ENCODE peak calls at places on chromosome 19, in six cellular contexts. U is HepG2, Y is HEK293T, B is A549, Z is GM12878, S is K562. G is an unnamed sample.

GRCh38 chr19:49579947-49580263 is 451 bp downstream of the NOSIP start:
- DNase-seq in B (no peak), Y (no peak), U (no peak), Z (no peak), S (no peak), G (no peak)

GRCh38 chr19:4103073-4103418 is 20.9 kb downstream of the MAP2K2 start:
- DNase-seq in Z (no peak), B (no peak), U (no peak), S (no peak), Y (no peak), G (no peak)

GRCh38 chr19:29741226-29741625 is 26.2 kb upstream of the C19orf12 start:
- DNase-seq in S (no peak), Y (no peak), Z (no peak), U (no peak), B (no peak), G (no peak)

GRCh38 chr19:3403489-3404323 is 37.3 kb downstream of the NFIC start:
- DNase-seq in S (peak), U (peak), Z (no peak), Y (no peak), B (no peak), G (peak)

GRCh38 chr19:20969498-20969897 is 46.4 kb downstream of the ZNF85 start:
- DNase-seq in Y (no peak), B (no peak), Z (no peak), U (peak), S (no peak), G (no peak)

GRCh38 chr19:31648347-31648746 is 299.1 kb upstream of the TSHZ3 start:
- DNase-seq in S (peak), B (no peak), U (no peak), Z (no peak), Y (no peak), G (peak)

GRCh38 chr19:38183227-38183914 is 40.7 kb downstream of the DPF1 start:
- DNase-seq in U (no peak), Y (no peak), B (no peak), S (peak), Z (no peak), G (no peak)

GRCh38 chr19:49020931-49021895 is 2.9 kb downstream of the CGB3 start:
- DNase-seq in S (peak), Z (no peak), Y (no peak), B (no peak), U (peak), G (peak)

GRCh38 chr19:44747739-44748425 is 626 bp upstream of the BCL3 start:
- DNase-seq in U (peak), Z (no peak), S (no peak), B (peak), Y (peak), G (peak)

GRCh38 chr19:46296722-46297431 is at the start of gene HIF3A:
- DNase-seq in Z (no peak), B (no peak), Y (no peak), U (no peak), S (peak), G (no peak)

GRCh38 chr19:35755550-35756371 is 1.1 kb downstream of the HSPB6 start:
- DNase-seq in Z (no peak), U (no peak), S (no peak), B (no peak), Y (no peak), G (peak)

GRCh38 chr19:44816301-44816700 is 7.4 kb downstream of the BCAM start:
- DNase-seq in Z (no peak), Y (no peak), B (no peak), S (no peak), U (no peak), G (no peak)

GRCh38 chr19:51564791-51565190 is 6.3 kb upstream of the ZNF175 start:
- DNase-seq in U (no peak), S (peak), Z (no peak), B (no peak), Y (no peak), G (no peak)

GRCh38 chr19:56091066-56091490 is 30.0 kb downstream of the ZNF787 start:
- DNase-seq in S (no peak), Z (no peak), Y (no peak), B (no peak), U (no peak), G (peak)

GRCh38 chr19:3176715-3177501 is 1.7 kb upstream of the S1PR4 start:
- DNase-seq in Z (no peak), U (no peak), S (peak), B (peak), Y (no peak), G (peak)

GRCh38 chr19:44807162-44807561 is 1.7 kb upstream of the BCAM start:
- DNase-seq in B (peak), Z (no peak), S (no peak), U (peak), Y (no peak), G (no peak)

GRCh38 chr19:5504115-5504514 is 48.9 kb downstream of the ZNRF4 start:
- DNase-seq in Z (no peak), U (no peak), S (no peak), B (no peak), Y (no peak), G (no peak)

GRCh38 chr19:35295792-35296462 is 4.0 kb downstream of the MAG start:
- DNase-seq in B (no peak), Y (no peak), U (no peak), S (peak), Z (no peak), G (no peak)

GRCh38 chr19:8421484-8422461 is 8.7 kb downstream of the MARCHF2 start:
- DNase-seq in U (peak), S (no peak), Z (no peak), Y (no peak), B (no peak), G (no peak)

DNA sequence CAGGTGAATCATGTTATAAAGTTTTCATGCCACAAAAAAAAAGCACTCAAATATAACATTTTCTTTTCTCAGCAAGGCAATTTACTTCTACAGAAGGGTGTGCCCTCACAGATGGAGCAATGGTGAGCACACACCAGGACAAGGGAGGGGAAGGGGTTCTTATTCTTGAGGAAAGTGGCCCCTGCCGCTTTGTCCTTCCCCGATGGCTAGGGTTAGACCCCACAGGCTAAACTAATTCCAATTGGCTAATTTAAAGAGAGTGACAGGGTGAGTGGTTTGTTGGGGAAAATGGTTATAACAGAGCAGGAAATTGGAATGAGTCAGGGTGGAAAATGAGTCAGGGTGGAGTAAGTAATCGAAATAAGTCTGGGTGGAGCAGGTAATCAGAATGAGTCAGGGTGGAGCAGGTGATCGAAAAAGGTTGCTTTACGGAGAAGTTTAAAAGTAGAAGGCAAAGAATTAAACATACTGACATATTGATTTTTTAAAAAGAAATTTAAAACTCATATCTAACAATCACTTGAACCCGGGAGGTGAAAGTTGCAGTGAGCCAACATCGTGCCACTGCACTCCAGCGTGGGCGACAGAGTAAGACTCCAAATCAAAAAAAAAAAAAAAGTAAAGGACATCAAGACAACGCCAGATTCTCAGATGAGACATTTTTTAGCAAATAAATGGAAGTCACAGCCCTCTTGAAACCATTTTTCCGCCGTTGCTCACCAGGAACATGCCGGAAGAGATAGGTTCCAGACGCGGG is 810 bp downstream of the ZNF562 start:
- DNase-seq in S (peak), B (no peak), Y (no peak), Z (peak), U (peak), G (peak)
- TF ChIP-seq BHLHE40 in S (no peak), B (no peak), Y (no peak), Z (no peak), U (no peak), G (no peak)

GRCh38 chr19:882871-883497 is 10.0 kb downstream of the MED16 start:
- DNase-seq in Y (no peak), B (no peak), Z (no peak), S (no peak), U (no peak), G (no peak)

GRCh38 chr19:885536-886224 is 7.3 kb downstream of the MED16 start:
- DNase-seq in Z (no peak), S (no peak), Y (no peak), U (no peak), B (no peak), G (no peak)

GRCh38 chr19:884420-885211 is 8.4 kb downstream of the MED16 start:
- DNase-seq in B (no peak), Z (no peak), U (no peak), Y (no peak), S (no peak), G (no peak)

GRCh38 chr19:881385-882071 is 11.5 kb downstream of the MED16 start:
- DNase-seq in Z (no peak), Y (no peak), U (no peak), B (no peak), S (no peak), G (no peak)

DNA sequence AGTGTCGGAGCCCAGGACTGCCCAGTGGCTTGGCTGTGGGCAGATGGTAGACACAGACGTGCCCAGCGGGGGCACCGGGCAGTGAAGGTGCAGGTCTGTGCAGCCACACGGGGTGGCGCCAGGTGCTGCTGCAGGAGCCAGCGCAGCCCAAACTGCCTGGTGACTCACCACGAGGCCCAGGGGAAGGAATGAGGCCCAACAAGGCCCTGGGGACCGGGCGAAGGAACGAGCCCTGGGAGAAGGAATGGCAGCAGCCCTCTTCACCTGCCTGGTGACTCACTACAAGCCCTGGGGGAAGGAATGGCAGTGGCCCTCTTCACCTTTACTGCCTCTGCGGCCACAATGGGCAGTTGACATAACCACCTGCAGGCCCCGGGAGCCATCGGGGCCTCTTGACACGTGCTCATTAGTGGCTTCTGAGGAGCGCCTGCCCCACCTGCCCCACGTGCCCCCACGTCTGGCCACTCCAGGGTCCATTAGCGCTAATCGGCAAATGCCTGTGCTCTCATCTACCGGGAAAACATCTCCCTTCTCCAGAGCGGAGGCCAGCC is 9.3 kb downstream of the MED16 start:
- DNase-seq in U (no peak), S (no peak), Y (no peak), B (no peak), Z (no peak), G (no peak)
- TF ChIP-seq BHLHE40 in U (no peak), S (no peak), Y (no peak), B (no peak), Z (no peak), G (no peak)

GRCh38 chr19:42075364-42075615 is 676 bp upstream of the ZNF574 start:
- DNase-seq in B (no peak), Y (no peak), U (no peak), S (no peak), Z (no peak), G (no peak)
- TF ChIP-seq BHLHE40 in B (no peak), Y (no peak), U (no peak), S (no peak), Z (no peak), G (no peak)

GRCh38 chr19:10747674-10748073 is 29.8 kb downstream of the DNM2 start:
- DNase-seq in S (no peak), U (no peak), Z (no peak), B (no peak), Y (no peak), G (no peak)

GRCh38 chr19:10747271-10747670 is 29.4 kb downstream of the DNM2 start:
- DNase-seq in U (no peak), Z (no peak), B (peak), S (no peak), Y (no peak), G (no peak)

GRCh38 chr19:10749435-10750384 is 31.8 kb downstream of the DNM2 start:
- DNase-seq in Z (no peak), S (no peak), B (no peak), Y (no peak), U (peak), G (no peak)

GRCh38 chr19:10748195-10748923 is 30.5 kb downstream of the DNM2 start:
- DNase-seq in Y (no peak), S (no peak), U (no peak), B (no peak), Z (no peak), G (no peak)

GRCh38 chr19:10748924-10749434 is 31.1 kb downstream of the DNM2 start:
- DNase-seq in S (peak), B (peak), Y (no peak), U (peak), Z (no peak), G (no peak)
- TF ChIP-seq BHLHE40 in S (peak), B (peak), Y (no peak), U (peak), Z (no peak), G (no peak)

G was measured in IMR-90.